ENCODE peak calls at places on chromosome 11, in nine cellular contexts. N, P, U, R, K, E, W, M and V are unnamed samples.

GRCh38 chr11:63867511-63867910 is 28.6 kb downstream of the MARK2 start:
- DNase-seq in U (no peak), W (no peak), M (no peak), R (no peak), K (no peak), N (no peak), P (no peak), E (no peak), V (no peak)

GRCh38 chr11:112826026-112826425 is 135.2 kb upstream of the NCAM1 start:
- DNase-seq in K (no peak), P (no peak), R (no peak), N (no peak), E (no peak), M (no peak), U (no peak), W (no peak), V (no peak)

GRCh38 chr11:120432056-120433018 is 79.2 kb upstream of the GRIK4 start:
- DNase-seq in R (peak), P (no peak), M (no peak), U (no peak), K (no peak), N (no peak), W (no peak), E (peak), V (no peak)

GRCh38 chr11:64207247-64208085 is 945 bp downstream of the FERMT3 start:
- DNase-seq in W (no peak), M (peak), P (peak), E (peak), K (no peak), U (peak), R (no peak), N (peak), V (peak)

GRCh38 chr11:39668640-39669039 is 1790.8 kb downstream of the LRRC4C start:
- DNase-seq in E (no peak), U (no peak), R (peak), N (no peak), M (no peak), K (no peak), W (no peak), P (no peak), V (no peak)

GRCh38 chr11:72079776-72080325 is 491 bp downstream of the NUMA1 start:
- DNase-seq in E (no peak), N (peak), R (no peak), P (no peak), K (no peak), U (no peak), M (no peak), W (no peak), V (no peak)

GRCh38 chr11:102794382-102794781 is 3.6 kb downstream of the MMP1 start:
- DNase-seq in K (no peak), R (no peak), E (no peak), U (no peak), W (no peak), P (no peak), N (no peak), M (no peak), V (peak)

GRCh38 chr11:68044898-68045351 is 6.1 kb downstream of the TCIRG1 start:
- DNase-seq in R (no peak), K (no peak), U (no peak), E (no peak), M (no peak), P (no peak), N (no peak), W (no peak), V (peak)

GRCh38 chr11:23278121-23278520 is 417.8 kb upstream of the CCDC179 start:
- DNase-seq in U (no peak), P (no peak), W (no peak), N (no peak), R (peak), E (no peak), M (no peak), K (no peak), V (no peak)